ENCODE peak calls at places on chromosomes 13 and 19, in ten cellular contexts. Q, R, I, E, V, B, O, U, D and L are unnamed samples.

GRCh38 chr13:59746291-59746962 is 417.3 kb downstream of the DIAPH3 start:
- DNase-seq in Q (peak), R (no peak), I (no peak), E (no peak), V (no peak), B (peak), O (peak), U (peak), D (peak), L (no peak)

GRCh38 chr19:38211206-38211605 is 12.8 kb downstream of the DPF1 start:
- DNase-seq in Q (peak), R (no peak), I (no peak), E (no peak), V (no peak), B (no peak), O (no peak), U (no peak), D (no peak), L (no peak)

GRCh38 chr19:1097810-1098176 is 2.6 kb upstream of the POLR2E start:
- DNase-seq in Q (no peak), R (no peak), I (no peak), E (peak), V (no peak), B (no peak), O (no peak), U (no peak), D (no peak), L (no peak)

GRCh38 chr13:30861163-30861562 is 44.9 kb upstream of the MEDAG start:
- DNase-seq in Q (no peak), R (no peak), I (no peak), E (no peak), V (no peak), B (no peak), O (no peak), U (no peak), D (no peak), L (no peak)

GRCh38 chr19:2922987-2923386 is 21.8 kb downstream of the ZNF77 start:
- DNase-seq in Q (no peak), R (no peak), I (no peak), E (no peak), V (no peak), B (no peak), O (no peak), U (peak), D (peak), L (no peak)

GRCh38 chr13:20099319-20099718 is 61.5 kb downstream of the GJA3 start:
- DNase-seq in Q (no peak), R (no peak), I (no peak), E (no peak), V (no peak), B (no peak), O (no peak), U (no peak), D (no peak), L (no peak)

GRCh38 chr13:74166286-74166685 is 32.1 kb upstream of the KLF12 start:
- DNase-seq in Q (no peak), R (no peak), I (no peak), E (no peak), V (no peak), B (no peak), O (peak), U (no peak), D (no peak), L (no peak)

GRCh38 chr13:106028916-106029315 is 506.5 kb downstream of the EFNB2 start:
- DNase-seq in Q (no peak), R (no peak), I (no peak), E (no peak), V (no peak), B (peak), O (peak), U (peak), D (no peak), L (no peak)

GRCh38 chr13:69751259-69751658 is 356.4 kb upstream of the ATXN8OS start:
- DNase-seq in Q (no peak), R (no peak), I (no peak), E (no peak), V (no peak), B (no peak), O (no peak), U (no peak), D (no peak), L (no peak)

GRCh38 chr19:15264933-15265206 is 32.6 kb upstream of the EPHX3 start:
- DNase-seq in Q (no peak), R (no peak), I (no peak), E (no peak), V (no peak), B (no peak), O (no peak), U (no peak), D (no peak), L (no peak)

GRCh38 chr19:42596391-42597071 is 1.8 kb upstream of the CEACAM8 start:
- DNase-seq in Q (peak), R (peak), I (peak), E (no peak), V (no peak), B (no peak), O (no peak), U (no peak), D (peak), L (no peak)

GRCh38 chr13:21342699-21343442 is 116.2 kb downstream of the ZDHHC20 start:
- DNase-seq in Q (no peak), R (no peak), I (no peak), E (no peak), V (no peak), B (no peak), O (no peak), U (no peak), D (no peak), L (no peak)

GRCh38 chr13:110134801-110135200 is 172.2 kb downstream of the COL4A1 start:
- DNase-seq in Q (no peak), R (no peak), I (no peak), E (no peak), V (no peak), B (peak), O (no peak), U (no peak), D (peak), L (no peak)

GRCh38 chr19:11451942-11452813 is 16.7 kb downstream of the PRKCSH start:
- DNase-seq in Q (no peak), R (no peak), I (peak), E (no peak), V (no peak), B (no peak), O (no peak), U (no peak), D (no peak), L (no peak)

GRCh38 chr19:41868120-41868988 is 8.3 kb downstream of the RPS19 start:
- DNase-seq in Q (no peak), R (no peak), I (no peak), E (no peak), V (peak), B (no peak), O (no peak), U (no peak), D (no peak), L (no peak)

GRCh38 chr13:42078113-42078769 is 29.8 kb downstream of the DGKH start:
- DNase-seq in Q (no peak), R (no peak), I (peak), E (no peak), V (no peak), B (no peak), O (no peak), U (no peak), D (no peak), L (peak)

GRCh38 chr19:30888937-30889336 is 460.3 kb downstream of the TSHZ3 start:
- DNase-seq in Q (no peak), R (no peak), I (no peak), E (no peak), V (no peak), B (no peak), O (no peak), U (no peak), D (no peak), L (no peak)

DNA sequence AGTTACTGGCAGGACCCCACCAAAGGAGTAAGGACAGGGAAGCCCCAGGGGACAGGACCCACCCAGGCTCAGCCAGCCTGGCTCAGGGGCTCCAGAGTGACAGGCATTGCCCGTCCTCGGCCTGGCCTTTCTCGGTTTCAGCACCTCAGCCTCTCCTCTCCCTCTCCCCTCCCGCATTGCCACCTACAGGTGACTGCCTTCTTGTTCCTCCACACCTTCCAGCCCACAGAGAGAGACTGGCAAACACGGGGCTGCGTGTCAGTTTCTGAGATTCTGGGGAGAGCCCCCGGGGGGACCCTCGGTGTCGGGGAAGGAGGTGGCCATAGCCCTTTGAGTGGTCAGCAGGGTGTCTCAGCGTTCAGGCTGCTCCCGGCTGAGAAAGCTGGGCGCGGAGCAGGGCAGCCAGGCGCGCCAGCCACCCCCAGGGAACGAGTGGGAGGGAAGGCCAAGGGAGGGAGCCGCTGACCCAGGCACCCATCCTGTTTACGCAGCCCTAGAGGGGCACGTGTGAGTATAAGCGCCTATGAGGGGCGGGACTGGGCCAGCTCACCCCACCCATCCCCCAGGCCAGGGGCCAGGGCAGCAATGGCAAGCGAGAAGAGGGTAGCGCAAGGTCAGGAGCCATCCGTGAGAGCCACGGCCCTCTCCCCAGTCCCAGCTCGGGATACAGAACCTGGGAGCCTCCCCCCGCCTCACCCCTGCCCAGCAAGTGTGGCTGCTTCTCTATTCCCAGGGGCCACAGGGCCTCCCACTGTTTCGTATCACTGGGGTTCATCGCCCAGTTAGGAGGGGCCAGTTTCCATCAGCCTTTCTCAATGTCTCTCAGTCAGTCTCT is 743 bp upstream of the DMKN start:
- DNase-seq in Q (no peak), R (no peak), I (no peak), E (no peak), V (no peak), B (no peak), O (no peak), U (no peak), D (peak), L (no peak)
- H3K4me3 ChIP-seq in Q (no peak), R (no peak), I (no peak), E (no peak), V (no peak), B (no peak), O (no peak), U (no peak), D (no peak), L (no peak)

GRCh38 chr19:4362871-4363545 is 19.6 kb downstream of the MPND start:
- DNase-seq in Q (no peak), R (no peak), I (peak), E (no peak), V (no peak), B (no peak), O (no peak), U (no peak), D (no peak), L (no peak)
- TF ChIP-seq CTCF in Q (no peak), R (peak), I (peak), E (no peak), V (no peak), B (peak), O (no peak), U (peak), D (peak), L (peak)

GRCh38 chr19:12913011-12913561 is 6.0 kb downstream of the SYCE2 start:
- DNase-seq in Q (peak), R (no peak), I (no peak), E (peak), V (no peak), B (peak), O (peak), U (no peak), D (peak), L (no peak)
- H3K4me3 ChIP-seq in Q (no peak), R (no peak), I (no peak), E (peak), V (no peak), B (no peak), O (no peak), U (no peak), D (no peak), L (no peak)

GRCh38 chr13:113731192-113732175 is 27.5 kb upstream of the TMEM255B start:
- DNase-seq in Q (no peak), R (no peak), I (no peak), E (peak), V (no peak), B (no peak), O (no peak), U (no peak), D (no peak), L (no peak)
- TF ChIP-seq CTCF in Q (no peak), R (no peak), I (no peak), E (no peak), V (no peak), B (no peak), O (no peak), U (no peak), D (no peak), L (no peak)

GRCh38 chr19:18000981-18001836 is 6.8 kb upstream of the ARRDC2 start:
- DNase-seq in Q (peak), R (no peak), I (peak), E (peak), V (peak), B (peak), O (peak), U (peak), D (peak), L (no peak)

GRCh38 chr19:17998827-17999150 is 9.2 kb upstream of the ARRDC2 start:
- DNase-seq in Q (no peak), R (no peak), I (no peak), E (no peak), V (no peak), B (no peak), O (no peak), U (no peak), D (no peak), L (no peak)

GRCh38 chr19:18001837-18002345 is 6.1 kb upstream of the ARRDC2 start:
- DNase-seq in Q (no peak), R (no peak), I (no peak), E (no peak), V (no peak), B (no peak), O (no peak), U (no peak), D (no peak), L (no peak)

GRCh38 chr19:17999685-18000479 is 8.1 kb upstream of the ARRDC2 start:
- DNase-seq in Q (no peak), R (no peak), I (no peak), E (peak), V (no peak), B (no peak), O (no peak), U (no peak), D (no peak), L (no peak)

DNA sequence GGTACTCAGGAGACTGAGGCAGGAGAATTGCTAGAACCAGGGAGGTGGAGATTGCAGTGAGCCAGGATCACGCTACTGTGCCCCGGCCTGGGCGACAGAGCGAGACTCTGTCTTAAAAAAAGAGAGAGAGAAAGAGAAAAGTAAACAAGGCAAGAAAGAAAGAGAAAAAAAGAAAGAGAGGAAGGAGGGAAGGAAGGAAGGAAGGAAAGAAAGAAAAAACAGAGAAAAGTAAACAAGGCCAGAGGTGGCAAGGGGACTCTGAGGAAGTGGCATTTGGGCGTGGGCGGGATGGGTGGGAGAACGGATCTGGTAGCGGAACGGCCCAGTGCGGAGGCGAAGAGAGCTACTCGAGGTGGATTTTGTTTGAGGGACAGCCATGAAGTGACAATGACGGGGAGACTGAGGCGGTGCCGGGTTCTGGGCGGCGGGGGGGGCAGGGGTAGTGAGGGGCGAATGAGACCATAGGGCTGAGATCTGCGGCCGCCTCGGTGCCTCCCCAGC is 7.4 kb upstream of the ARRDC2 start:
- DNase-seq in Q (no peak), R (no peak), I (no peak), E (no peak), V (no peak), B (no peak), O (no peak), U (no peak), D (no peak), L (no peak)
- H3K4me3 ChIP-seq in Q (peak), R (peak), I (peak), E (peak), V (no peak), B (peak), O (peak), U (peak), D (peak), L (peak)

DNA sequence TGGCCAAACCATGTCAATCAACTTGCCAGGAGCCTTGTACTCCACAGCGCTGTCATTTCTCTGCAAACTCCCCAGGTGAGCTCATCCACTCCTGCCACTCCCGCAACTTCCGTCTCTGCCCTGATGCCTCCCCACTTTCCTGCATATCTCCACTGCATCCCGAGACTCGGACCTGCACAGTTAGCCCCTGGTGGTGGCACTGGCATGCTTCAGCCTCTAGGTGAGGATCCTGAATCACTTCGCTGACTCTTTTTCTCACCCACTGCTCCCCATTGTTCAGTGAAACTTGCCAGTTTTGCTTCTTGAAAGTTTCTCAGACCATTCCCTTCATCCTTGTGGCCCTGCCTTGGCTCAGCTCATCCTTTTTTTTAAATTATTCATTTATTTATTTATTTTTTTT is 3.4 kb upstream of the CTU1 start:
- DNase-seq in Q (no peak), R (no peak), I (no peak), E (no peak), V (no peak), B (no peak), O (no peak), U (no peak), D (peak), L (no peak)
- TF ChIP-seq CTCF in Q (no peak), R (no peak), I (peak), E (peak), V (no peak), B (peak), O (no peak), U (peak), D (peak), L (peak)

GRCh38 chr13:107866666-107867623 is 348.4 kb downstream of the LIG4 start:
- DNase-seq in Q (peak), R (no peak), I (no peak), E (peak), V (no peak), B (peak), O (peak), U (peak), D (peak), L (no peak)

GRCh38 chr13:107870400-107870799 is 344.9 kb downstream of the LIG4 start:
- DNase-seq in Q (no peak), R (no peak), I (no peak), E (no peak), V (no peak), B (no peak), O (no peak), U (no peak), D (no peak), L (no peak)

GRCh38 chr13:107866007-107866665 is 349.2 kb downstream of the LIG4 start:
- DNase-seq in Q (no peak), R (no peak), I (no peak), E (peak), V (no peak), B (peak), O (peak), U (peak), D (peak), L (no peak)

GRCh38 chr13:107865643-107866006 is 349.7 kb downstream of the LIG4 start:
- DNase-seq in Q (peak), R (no peak), I (no peak), E (no peak), V (no peak), B (peak), O (peak), U (no peak), D (peak), L (no peak)

GRCh38 chr13:107867701-107868661 is 347.4 kb downstream of the LIG4 start:
- DNase-seq in Q (peak), R (no peak), I (no peak), E (peak), V (no peak), B (peak), O (peak), U (peak), D (peak), L (no peak)
- H3K4me3 ChIP-seq in Q (peak), R (peak), I (no peak), E (peak), V (peak), B (peak), O (peak), U (peak), D (peak), L (peak)

GRCh38 chr19:8884416-8884815 is 52.2 kb downstream of the MBD3L1 start:
- DNase-seq in Q (no peak), R (no peak), I (no peak), E (no peak), V (no peak), B (no peak), O (no peak), U (no peak), D (no peak), L (no peak)
- TF ChIP-seq CTCF in Q (no peak), R (no peak), I (no peak), E (no peak), V (no peak), B (no peak), O (no peak), U (no peak), D (no peak), L (no peak)

GRCh38 chr19:40339018-40339728 is 9.0 kb downstream of the C19orf47 start:
- DNase-seq in Q (no peak), R (no peak), I (no peak), E (no peak), V (no peak), B (no peak), O (no peak), U (no peak), D (no peak), L (no peak)

GRCh38 chr19:40344422-40344821 is 3.8 kb downstream of the C19orf47 start:
- DNase-seq in Q (no peak), R (no peak), I (no peak), E (no peak), V (no peak), B (no peak), O (no peak), U (no peak), D (no peak), L (no peak)

GRCh38 chr19:40342644-40343311 is 5.4 kb downstream of the C19orf47 start:
- DNase-seq in Q (no peak), R (no peak), I (no peak), E (no peak), V (no peak), B (no peak), O (no peak), U (no peak), D (no peak), L (no peak)

GRCh38 chr19:40337594-40337993 is 10.6 kb downstream of the C19orf47 start:
- DNase-seq in Q (no peak), R (no peak), I (no peak), E (no peak), V (no peak), B (no peak), O (no peak), U (no peak), D (no peak), L (no peak)

GRCh38 chr19:40341601-40342482 is 6.4 kb downstream of the C19orf47 start:
- DNase-seq in Q (no peak), R (no peak), I (no peak), E (peak), V (no peak), B (no peak), O (no peak), U (no peak), D (no peak), L (no peak)
- H3K4me3 ChIP-seq in Q (no peak), R (no peak), I (no peak), E (no peak), V (no peak), B (no peak), O (no peak), U (no peak), D (no peak), L (no peak)

GRCh38 chr19:9792191-9793050 is 23.9 kb upstream of the ZNF846 start:
- DNase-seq in Q (peak), R (peak), I (peak), E (peak), V (peak), B (peak), O (peak), U (peak), D (peak), L (peak)
- TF ChIP-seq CTCF in Q (no peak), R (no peak), I (no peak), E (no peak), V (no peak), B (no peak), O (no peak), U (peak), D (no peak), L (no peak)